ENCODE peak calls at places on chromosomes 11 and 22, in nine cellular contexts. One of them, this sample, is unnamed.

GRCh38 chr11:4677948-4678347 is 19.7 kb downstream of the OR51E2 start:
- DNase-seq in WERI-Rb-1: no peak
- DNase-seq in neural progenitor cell: no peak
- DNase-seq in A549: no peak
- DNase-seq in effector memory CD4-positive, alpha-beta T cell: no peak
- DNase-seq in heart left ventricle: no peak
- DNase-seq in RWPE1: no peak
- DNase-seq in neuronal stem cell: no peak
- DNase-seq in HCT116: no peak
- DNase-seq in this sample: no peak

GRCh38 chr11:69249641-69250502 is 44.1 kb upstream of the MYEOV start:
- DNase-seq in WERI-Rb-1: no peak
- DNase-seq in neural progenitor cell: peak; percentile 66
- DNase-seq in A549: no peak
- DNase-seq in effector memory CD4-positive, alpha-beta T cell: no peak
- DNase-seq in heart left ventricle: no peak
- DNase-seq in RWPE1: no peak
- DNase-seq in neuronal stem cell: no peak
- DNase-seq in HCT116: no peak
- DNase-seq in this sample: no peak

GRCh38 chr11:66701432-66702240 is 23.9 kb upstream of the RBM4B start:
- DNase-seq in WERI-Rb-1: no peak
- DNase-seq in neural progenitor cell: no peak
- DNase-seq in A549: no peak
- DNase-seq in effector memory CD4-positive, alpha-beta T cell: no peak
- DNase-seq in heart left ventricle: no peak
- DNase-seq in RWPE1: no peak
- DNase-seq in neuronal stem cell: no peak
- DNase-seq in HCT116: no peak
- DNase-seq in this sample: no peak

GRCh38 chr11:91978747-91979146 is 245.9 kb upstream of the FAT3 start:
- DNase-seq in WERI-Rb-1: no peak
- DNase-seq in neural progenitor cell: no peak
- DNase-seq in A549: no peak
- DNase-seq in effector memory CD4-positive, alpha-beta T cell: no peak
- DNase-seq in heart left ventricle: no peak
- DNase-seq in RWPE1: peak; percentile 52
- DNase-seq in neuronal stem cell: no peak
- DNase-seq in HCT116: no peak
- DNase-seq in this sample: no peak

GRCh38 chr11:125342281-125342980 is 153.6 kb downstream of the FEZ1 start:
- DNase-seq in WERI-Rb-1: no peak
- DNase-seq in neural progenitor cell: no peak
- DNase-seq in A549: no peak
- DNase-seq in effector memory CD4-positive, alpha-beta T cell: no peak
- DNase-seq in heart left ventricle: no peak
- DNase-seq in RWPE1: no peak
- DNase-seq in neuronal stem cell: no peak
- DNase-seq in HCT116: no peak
- DNase-seq in this sample: no peak

GRCh38 chr22:38850399-38850798 is 6.6 kb upstream of the NPTXR start:
- DNase-seq in WERI-Rb-1: no peak
- DNase-seq in neural progenitor cell: no peak
- DNase-seq in A549: no peak
- DNase-seq in effector memory CD4-positive, alpha-beta T cell: no peak
- DNase-seq in heart left ventricle: no peak
- DNase-seq in RWPE1: no peak
- DNase-seq in neuronal stem cell: no peak
- DNase-seq in HCT116: no peak
- DNase-seq in this sample: no peak

GRCh38 chr22:38165929-38166593 is 15.6 kb downstream of the PLA2G6 start:
- DNase-seq in WERI-Rb-1: no peak
- DNase-seq in neural progenitor cell: no peak
- DNase-seq in A549: no peak
- DNase-seq in effector memory CD4-positive, alpha-beta T cell: no peak
- DNase-seq in heart left ventricle: no peak
- DNase-seq in RWPE1: no peak
- DNase-seq in neuronal stem cell: no peak
- DNase-seq in HCT116: no peak
- DNase-seq in this sample: no peak

GRCh38 chr11:6027501-6027900 is 3.1 kb downstream of the OR56A1 start:
- DNase-seq in WERI-Rb-1: no peak
- DNase-seq in neural progenitor cell: no peak
- DNase-seq in A549: no peak
- DNase-seq in effector memory CD4-positive, alpha-beta T cell: no peak
- DNase-seq in heart left ventricle: no peak
- DNase-seq in RWPE1: no peak
- DNase-seq in neuronal stem cell: no peak
- DNase-seq in HCT116: no peak
- DNase-seq in this sample: no peak

GRCh38 chr11:121292503-121293275 is at the start of gene SC5D:
- DNase-seq in WERI-Rb-1: peak; percentile 94
- DNase-seq in neural progenitor cell: peak; percentile 98
- DNase-seq in A549: peak; percentile 72
- DNase-seq in effector memory CD4-positive, alpha-beta T cell: peak; percentile 94
- DNase-seq in heart left ventricle: peak; percentile 97
- DNase-seq in RWPE1: peak; percentile 95
- DNase-seq in neuronal stem cell: peak; percentile 89
- DNase-seq in HCT116: peak; percentile 82
- DNase-seq in this sample: peak; percentile 75

GRCh38 chr11:103997082-103997481 is 39.4 kb upstream of the DDI1 start:
- DNase-seq in WERI-Rb-1: no peak
- DNase-seq in neural progenitor cell: no peak
- DNase-seq in A549: no peak
- DNase-seq in effector memory CD4-positive, alpha-beta T cell: no peak
- DNase-seq in heart left ventricle: no peak
- DNase-seq in RWPE1: no peak
- DNase-seq in neuronal stem cell: no peak
- DNase-seq in HCT116: no peak
- DNase-seq in this sample: no peak

GRCh38 chr11:29282088-29282487 is 734.7 kb downstream of the KCNA4 start:
- DNase-seq in WERI-Rb-1: no peak
- DNase-seq in neural progenitor cell: no peak
- DNase-seq in A549: peak; percentile 81
- DNase-seq in effector memory CD4-positive, alpha-beta T cell: no peak
- DNase-seq in heart left ventricle: no peak
- DNase-seq in RWPE1: peak; percentile 83
- DNase-seq in neuronal stem cell: no peak
- DNase-seq in HCT116: peak; percentile 81
- DNase-seq in this sample: no peak

GRCh38 chr11:102552447-102553200 is 22.1 kb upstream of the MMP7 start:
- DNase-seq in WERI-Rb-1: no peak
- DNase-seq in neural progenitor cell: no peak
- DNase-seq in A549: peak; percentile 58
- DNase-seq in effector memory CD4-positive, alpha-beta T cell: no peak
- DNase-seq in heart left ventricle: no peak
- DNase-seq in RWPE1: peak; percentile 8
- DNase-seq in neuronal stem cell: no peak
- DNase-seq in HCT116: peak; percentile 94
- DNase-seq in this sample: no peak

GRCh38 chr11:102551188-102551781 is 20.7 kb upstream of the MMP7 start:
- DNase-seq in WERI-Rb-1: no peak
- DNase-seq in neural progenitor cell: peak; percentile 12
- DNase-seq in A549: no peak
- DNase-seq in effector memory CD4-positive, alpha-beta T cell: no peak
- DNase-seq in heart left ventricle: no peak
- DNase-seq in RWPE1: no peak
- DNase-seq in neuronal stem cell: no peak
- DNase-seq in HCT116: no peak
- DNase-seq in this sample: no peak

GRCh38 chr11:102552020-102552419 is 21.5 kb upstream of the MMP7 start:
- DNase-seq in WERI-Rb-1: no peak
- DNase-seq in neural progenitor cell: no peak
- DNase-seq in A549: peak; percentile 55
- DNase-seq in effector memory CD4-positive, alpha-beta T cell: no peak
- DNase-seq in heart left ventricle: no peak
- DNase-seq in RWPE1: no peak
- DNase-seq in neuronal stem cell: no peak
- DNase-seq in HCT116: no peak
- DNase-seq in this sample: no peak

GRCh38 chr11:102555091-102555490 is 24.5 kb upstream of the MMP7 start:
- DNase-seq in WERI-Rb-1: no peak
- DNase-seq in neural progenitor cell: peak; percentile 5
- DNase-seq in A549: no peak
- DNase-seq in effector memory CD4-positive, alpha-beta T cell: no peak
- DNase-seq in heart left ventricle: no peak
- DNase-seq in RWPE1: no peak
- DNase-seq in neuronal stem cell: no peak
- DNase-seq in HCT116: no peak
- DNase-seq in this sample: no peak

DNA sequence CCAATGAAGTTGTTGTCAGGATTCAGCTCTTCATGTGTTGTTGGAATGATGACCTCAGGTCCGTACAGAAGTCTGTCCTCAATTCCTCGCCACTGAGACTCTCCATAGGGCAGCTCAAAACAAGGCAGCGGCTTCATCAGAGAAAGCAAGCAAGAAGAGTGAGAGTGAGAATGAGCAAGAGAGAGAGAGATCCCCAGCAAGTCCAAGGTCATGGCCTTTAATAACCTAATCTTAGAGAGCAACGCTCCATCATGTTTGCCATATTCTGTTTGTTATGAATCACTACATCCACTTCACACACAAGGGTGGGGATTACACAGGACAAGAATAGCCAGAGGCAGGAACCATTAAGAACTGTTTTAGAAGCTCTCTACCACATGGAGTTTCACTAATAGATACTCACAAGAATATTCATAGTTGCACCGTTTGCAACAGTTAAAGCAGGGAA is 23.3 kb upstream of the MMP7 start:
- DNase-seq in WERI-Rb-1: no peak
- DNase-seq in neural progenitor cell: no peak
- DNase-seq in A549: peak; percentile 46
- DNase-seq in effector memory CD4-positive, alpha-beta T cell: no peak
- DNase-seq in heart left ventricle: no peak
- DNase-seq in RWPE1: peak; percentile 43
- DNase-seq in neuronal stem cell: no peak
- DNase-seq in HCT116: no peak
- DNase-seq in this sample: no peak
- H3K27ac ChIP-seq in WERI-Rb-1: no peak overlapping the region
- H3K27ac ChIP-seq in neural progenitor cell: no peak overlapping the region
- H3K27ac ChIP-seq in A549: peak overlapping the region; percentile 88
- H3K27ac ChIP-seq in effector memory CD4-positive, alpha-beta T cell: no peak overlapping the region
- H3K27ac ChIP-seq in heart left ventricle: no peak overlapping the region
- H3K27ac ChIP-seq in RWPE1: no peak overlapping the region
- H3K27ac ChIP-seq in neuronal stem cell: no peak overlapping the region
- H3K27ac ChIP-seq in HCT116: no peak overlapping the region
- H3K27ac ChIP-seq in this sample: no peak overlapping the region

GRCh38 chr11:10695821-10696220 is 2.3 kb upstream of the IRAG1 start:
- DNase-seq in WERI-Rb-1: no peak
- DNase-seq in neural progenitor cell: no peak
- DNase-seq in A549: no peak
- DNase-seq in effector memory CD4-positive, alpha-beta T cell: no peak
- DNase-seq in heart left ventricle: no peak
- DNase-seq in RWPE1: no peak
- DNase-seq in neuronal stem cell: no peak
- DNase-seq in HCT116: no peak
- DNase-seq in this sample: no peak

GRCh38 chr11:10696797-10697620 is 3.5 kb upstream of the IRAG1 start:
- DNase-seq in WERI-Rb-1: no peak
- DNase-seq in neural progenitor cell: no peak
- DNase-seq in A549: no peak
- DNase-seq in effector memory CD4-positive, alpha-beta T cell: no peak
- DNase-seq in heart left ventricle: peak; percentile 44
- DNase-seq in RWPE1: no peak
- DNase-seq in neuronal stem cell: no peak
- DNase-seq in HCT116: no peak
- DNase-seq in this sample: no peak

GRCh38 chr11:10694481-10695239 is 1.1 kb upstream of the IRAG1 start:
- DNase-seq in WERI-Rb-1: no peak
- DNase-seq in neural progenitor cell: no peak
- DNase-seq in A549: no peak
- DNase-seq in effector memory CD4-positive, alpha-beta T cell: no peak
- DNase-seq in heart left ventricle: no peak
- DNase-seq in RWPE1: no peak
- DNase-seq in neuronal stem cell: no peak
- DNase-seq in HCT116: no peak
- DNase-seq in this sample: no peak

GRCh38 chr11:10692716-10693115 is 839 bp downstream of the IRAG1 start:
- DNase-seq in WERI-Rb-1: no peak
- DNase-seq in neural progenitor cell: no peak
- DNase-seq in A549: no peak
- DNase-seq in effector memory CD4-positive, alpha-beta T cell: no peak
- DNase-seq in heart left ventricle: no peak
- DNase-seq in RWPE1: no peak
- DNase-seq in neuronal stem cell: no peak
- DNase-seq in HCT116: no peak
- DNase-seq in this sample: no peak

DNA sequence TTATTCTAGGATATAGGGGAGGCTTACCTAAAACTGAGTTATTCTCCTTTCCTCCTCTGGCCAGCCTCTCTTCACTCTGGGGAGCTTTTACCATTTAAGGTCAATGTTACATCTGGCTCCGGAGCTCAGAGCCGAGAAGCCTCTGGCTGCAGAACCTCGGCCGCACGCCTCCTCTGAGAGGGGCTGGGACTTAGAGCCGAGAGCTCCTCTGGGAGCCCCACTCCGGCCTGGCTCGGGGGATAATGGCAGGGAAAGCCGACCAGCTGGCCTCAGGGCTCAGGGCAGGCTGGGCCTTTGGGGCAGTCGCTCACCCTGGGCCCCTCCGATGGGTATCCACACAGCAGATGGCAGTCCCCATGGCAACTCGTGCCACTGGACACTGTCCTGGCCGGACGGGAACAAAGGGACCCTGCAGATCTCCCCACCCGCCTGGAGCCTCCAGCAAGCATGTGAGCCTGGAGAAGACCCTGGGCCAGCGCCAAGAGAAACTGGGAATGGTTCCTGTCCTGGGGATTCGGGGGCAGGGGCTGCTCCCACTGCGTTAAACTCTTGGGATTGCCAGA is at the start of gene IRAG1:
- DNase-seq in WERI-Rb-1: peak; percentile 74
- DNase-seq in neural progenitor cell: peak; percentile 11
- DNase-seq in A549: no peak
- DNase-seq in effector memory CD4-positive, alpha-beta T cell: no peak
- DNase-seq in heart left ventricle: peak; percentile 66
- DNase-seq in RWPE1: no peak
- DNase-seq in neuronal stem cell: no peak
- DNase-seq in HCT116: no peak
- DNase-seq in this sample: no peak
- H3K27ac ChIP-seq in WERI-Rb-1: peak within 1 kb of the TSS; percentile 9
- H3K27ac ChIP-seq in neural progenitor cell: no peak within 1 kb of the TSS
- H3K27ac ChIP-seq in A549: no peak within 1 kb of the TSS
- H3K27ac ChIP-seq in effector memory CD4-positive, alpha-beta T cell: no peak within 1 kb of the TSS
- H3K27ac ChIP-seq in heart left ventricle: peak within 1 kb of the TSS; percentile 85
- H3K27ac ChIP-seq in RWPE1: no peak within 1 kb of the TSS
- H3K27ac ChIP-seq in neuronal stem cell: no peak within 1 kb of the TSS
- H3K27ac ChIP-seq in HCT116: no peak within 1 kb of the TSS
- H3K27ac ChIP-seq in this sample: peak within 1 kb of the TSS; percentile 77

GRCh38 chr11:65304110-65304509 is 10.6 kb upstream of the CDC42EP2 start:
- DNase-seq in WERI-Rb-1: no peak
- DNase-seq in neural progenitor cell: no peak
- DNase-seq in A549: no peak
- DNase-seq in effector memory CD4-positive, alpha-beta T cell: no peak
- DNase-seq in heart left ventricle: no peak
- DNase-seq in RWPE1: no peak
- DNase-seq in neuronal stem cell: no peak
- DNase-seq in HCT116: no peak
- DNase-seq in this sample: no peak
- H3K27ac ChIP-seq in WERI-Rb-1: no peak overlapping the region
- H3K27ac ChIP-seq in neural progenitor cell: no peak overlapping the region
- H3K27ac ChIP-seq in A549: no peak overlapping the region
- H3K27ac ChIP-seq in effector memory CD4-positive, alpha-beta T cell: no peak overlapping the region
- H3K27ac ChIP-seq in heart left ventricle: no peak overlapping the region
- H3K27ac ChIP-seq in RWPE1: no peak overlapping the region
- H3K27ac ChIP-seq in neuronal stem cell: no peak overlapping the region
- H3K27ac ChIP-seq in HCT116: no peak overlapping the region
- H3K27ac ChIP-seq in this sample: no peak overlapping the region

GRCh38 chr22:46579751-46580449 is 40.3 kb upstream of the GRAMD4 start:
- DNase-seq in WERI-Rb-1: no peak
- DNase-seq in neural progenitor cell: no peak
- DNase-seq in A549: no peak
- DNase-seq in effector memory CD4-positive, alpha-beta T cell: no peak
- DNase-seq in heart left ventricle: peak; percentile 42
- DNase-seq in RWPE1: no peak
- DNase-seq in neuronal stem cell: no peak
- DNase-seq in HCT116: no peak
- DNase-seq in this sample: no peak
- H3K27ac ChIP-seq in WERI-Rb-1: peak overlapping the region; percentile 41
- H3K27ac ChIP-seq in neural progenitor cell: no peak overlapping the region
- H3K27ac ChIP-seq in A549: no peak overlapping the region
- H3K27ac ChIP-seq in effector memory CD4-positive, alpha-beta T cell: no peak overlapping the region
- H3K27ac ChIP-seq in heart left ventricle: peak overlapping the region; percentile 94
- H3K27ac ChIP-seq in RWPE1: peak overlapping the region; percentile 79
- H3K27ac ChIP-seq in neuronal stem cell: no peak overlapping the region
- H3K27ac ChIP-seq in HCT116: no peak overlapping the region
- H3K27ac ChIP-seq in this sample: no peak overlapping the region